ENCODE peak calls at places on chromosomes 1 and 21, in ten cellular contexts. One of them, this sample, is unnamed.

GRCh38 chr1:198929961-198930599 is 291.2 kb downstream of the PTPRC start:
- DNase-seq in pons: peak; percentile 78
- DNase-seq in stimulated activated CD4-positive, alpha-beta T cell treated with anti-CD3 and anti-CD28 coated beads, Interleukin-4, amount 100 ng/mL, for 48 hours: no peak
- DNase-seq in KG1: peak; percentile 51
- DNase-seq in HuH-7: no peak
- DNase-seq in activated CD8-positive, alpha-beta memory T cell treated with anti-CD3 and anti-CD28 coated beads, Interleukin-2, amount 50 U/mL, for 4 hours: no peak
- DNase-seq in HFF-Myc: no peak
- DNase-seq in fibroblast of pulmonary artery: peak; percentile 35
- DNase-seq in germinal center: no peak
- DNase-seq in GM23248: no peak
- DNase-seq in this sample: peak; percentile 45

GRCh38 chr1:2413495-2414296 is 1.3 kb upstream of the PEX10 start:
- DNase-seq in stimulated activated CD4-positive, alpha-beta T cell treated with anti-CD3 and anti-CD28 coated beads, Interleukin-4, amount 100 ng/mL, for 48 hours: no peak
- DNase-seq in HFF-Myc: no peak
- DNase-seq in KG1: no peak
- DNase-seq in GM23248: no peak
- DNase-seq in fibroblast of pulmonary artery: no peak
- DNase-seq in activated CD8-positive, alpha-beta memory T cell treated with anti-CD3 and anti-CD28 coated beads, Interleukin-2, amount 50 U/mL, for 4 hours: no peak
- DNase-seq in germinal center: peak; percentile 25
- DNase-seq in pons: no peak
- DNase-seq in HuH-7: peak; percentile 64
- DNase-seq in this sample: no peak

GRCh38 chr1:209625205-209625549 is 27.0 kb downstream of the LAMB3 start:
- DNase-seq in activated CD8-positive, alpha-beta memory T cell treated with anti-CD3 and anti-CD28 coated beads, Interleukin-2, amount 50 U/mL, for 4 hours: no peak
- DNase-seq in KG1: no peak
- DNase-seq in stimulated activated CD4-positive, alpha-beta T cell treated with anti-CD3 and anti-CD28 coated beads, Interleukin-4, amount 100 ng/mL, for 48 hours: no peak
- DNase-seq in germinal center: no peak
- DNase-seq in GM23248: peak; percentile 48
- DNase-seq in HuH-7: no peak
- DNase-seq in pons: no peak
- DNase-seq in fibroblast of pulmonary artery: no peak
- DNase-seq in HFF-Myc: no peak
- DNase-seq in this sample: peak; percentile 50

GRCh38 chr1:64505944-64506658 is 36.2 kb downstream of the CACHD1 start:
- DNase-seq in GM23248: no peak
- DNase-seq in HFF-Myc: no peak
- DNase-seq in fibroblast of pulmonary artery: no peak
- DNase-seq in activated CD8-positive, alpha-beta memory T cell treated with anti-CD3 and anti-CD28 coated beads, Interleukin-2, amount 50 U/mL, for 4 hours: peak; percentile 18
- DNase-seq in HuH-7: no peak
- DNase-seq in germinal center: no peak
- DNase-seq in pons: no peak
- DNase-seq in KG1: no peak
- DNase-seq in stimulated activated CD4-positive, alpha-beta T cell treated with anti-CD3 and anti-CD28 coated beads, Interleukin-4, amount 100 ng/mL, for 48 hours: no peak
- DNase-seq in this sample: no peak

GRCh38 chr1:237814319-237814924 is 76.3 kb downstream of the ZP4 start:
- DNase-seq in stimulated activated CD4-positive, alpha-beta T cell treated with anti-CD3 and anti-CD28 coated beads, Interleukin-4, amount 100 ng/mL, for 48 hours: no peak
- DNase-seq in pons: peak; percentile 5
- DNase-seq in activated CD8-positive, alpha-beta memory T cell treated with anti-CD3 and anti-CD28 coated beads, Interleukin-2, amount 50 U/mL, for 4 hours: no peak
- DNase-seq in fibroblast of pulmonary artery: peak; percentile 19
- DNase-seq in germinal center: no peak
- DNase-seq in GM23248: peak; percentile 28
- DNase-seq in KG1: no peak
- DNase-seq in HFF-Myc: no peak
- DNase-seq in HuH-7: no peak
- DNase-seq in this sample: no peak

GRCh38 chr1:56160916-56161315 is 418.4 kb downstream of the PLPP3 start:
- DNase-seq in pons: no peak
- DNase-seq in GM23248: no peak
- DNase-seq in stimulated activated CD4-positive, alpha-beta T cell treated with anti-CD3 and anti-CD28 coated beads, Interleukin-4, amount 100 ng/mL, for 48 hours: no peak
- DNase-seq in fibroblast of pulmonary artery: no peak
- DNase-seq in activated CD8-positive, alpha-beta memory T cell treated with anti-CD3 and anti-CD28 coated beads, Interleukin-2, amount 50 U/mL, for 4 hours: no peak
- DNase-seq in germinal center: no peak
- DNase-seq in HuH-7: no peak
- DNase-seq in KG1: no peak
- DNase-seq in HFF-Myc: no peak
- DNase-seq in this sample: no peak

GRCh38 chr1:234069760-234070159 is 165.3 kb downstream of the SLC35F3 start:
- DNase-seq in HFF-Myc: no peak
- DNase-seq in fibroblast of pulmonary artery: no peak
- DNase-seq in stimulated activated CD4-positive, alpha-beta T cell treated with anti-CD3 and anti-CD28 coated beads, Interleukin-4, amount 100 ng/mL, for 48 hours: no peak
- DNase-seq in HuH-7: no peak
- DNase-seq in KG1: no peak
- DNase-seq in GM23248: no peak
- DNase-seq in pons: peak; percentile 18
- DNase-seq in germinal center: no peak
- DNase-seq in activated CD8-positive, alpha-beta memory T cell treated with anti-CD3 and anti-CD28 coated beads, Interleukin-2, amount 50 U/mL, for 4 hours: no peak
- DNase-seq in this sample: peak; percentile 3

GRCh38 chr1:26289158-26290059 is 9.5 kb downstream of the SH3BGRL3 start:
- DNase-seq in pons: peak; percentile 65
- DNase-seq in HuH-7: no peak
- DNase-seq in GM23248: no peak
- DNase-seq in stimulated activated CD4-positive, alpha-beta T cell treated with anti-CD3 and anti-CD28 coated beads, Interleukin-4, amount 100 ng/mL, for 48 hours: no peak
- DNase-seq in KG1: peak; percentile 87
- DNase-seq in germinal center: peak; percentile 90
- DNase-seq in activated CD8-positive, alpha-beta memory T cell treated with anti-CD3 and anti-CD28 coated beads, Interleukin-2, amount 50 U/mL, for 4 hours: no peak
- DNase-seq in HFF-Myc: no peak
- DNase-seq in fibroblast of pulmonary artery: no peak
- DNase-seq in this sample: no peak

GRCh38 chr1:194477908-194478307 is 1291.5 kb upstream of the B3GALT2 start:
- DNase-seq in activated CD8-positive, alpha-beta memory T cell treated with anti-CD3 and anti-CD28 coated beads, Interleukin-2, amount 50 U/mL, for 4 hours: no peak
- DNase-seq in HuH-7: no peak
- DNase-seq in germinal center: no peak
- DNase-seq in KG1: no peak
- DNase-seq in stimulated activated CD4-positive, alpha-beta T cell treated with anti-CD3 and anti-CD28 coated beads, Interleukin-4, amount 100 ng/mL, for 48 hours: no peak
- DNase-seq in HFF-Myc: no peak
- DNase-seq in fibroblast of pulmonary artery: no peak
- DNase-seq in GM23248: no peak
- DNase-seq in pons: no peak
- DNase-seq in this sample: no peak

GRCh38 chr1:26701995-26702679 is 6.3 kb downstream of the ARID1A start:
- DNase-seq in fibroblast of pulmonary artery: no peak
- DNase-seq in HuH-7: no peak
- DNase-seq in stimulated activated CD4-positive, alpha-beta T cell treated with anti-CD3 and anti-CD28 coated beads, Interleukin-4, amount 100 ng/mL, for 48 hours: no peak
- DNase-seq in GM23248: no peak
- DNase-seq in HFF-Myc: no peak
- DNase-seq in germinal center: no peak
- DNase-seq in pons: no peak
- DNase-seq in activated CD8-positive, alpha-beta memory T cell treated with anti-CD3 and anti-CD28 coated beads, Interleukin-2, amount 50 U/mL, for 4 hours: no peak
- DNase-seq in KG1: no peak
- DNase-seq in this sample: no peak

GRCh38 chr21:42010507-42011493 is 640 bp upstream of the ZBTB21 start:
- DNase-seq in pons: no peak
- DNase-seq in HuH-7: peak; percentile 49
- DNase-seq in GM23248: peak; percentile 47
- DNase-seq in HFF-Myc: no peak
- DNase-seq in KG1: no peak
- DNase-seq in activated CD8-positive, alpha-beta memory T cell treated with anti-CD3 and anti-CD28 coated beads, Interleukin-2, amount 50 U/mL, for 4 hours: peak; percentile 24
- DNase-seq in germinal center: peak; percentile 35
- DNase-seq in stimulated activated CD4-positive, alpha-beta T cell treated with anti-CD3 and anti-CD28 coated beads, Interleukin-4, amount 100 ng/mL, for 48 hours: no peak
- DNase-seq in fibroblast of pulmonary artery: no peak
- DNase-seq in this sample: peak; percentile 25

GRCh38 chr1:8016244-8017241 is 9.6 kb downstream of the ERRFI1 start:
- DNase-seq in stimulated activated CD4-positive, alpha-beta T cell treated with anti-CD3 and anti-CD28 coated beads, Interleukin-4, amount 100 ng/mL, for 48 hours: no peak
- DNase-seq in pons: peak; percentile 49
- DNase-seq in KG1: no peak
- DNase-seq in activated CD8-positive, alpha-beta memory T cell treated with anti-CD3 and anti-CD28 coated beads, Interleukin-2, amount 50 U/mL, for 4 hours: no peak
- DNase-seq in HFF-Myc: no peak
- DNase-seq in HuH-7: no peak
- DNase-seq in germinal center: no peak
- DNase-seq in GM23248: no peak
- DNase-seq in fibroblast of pulmonary artery: no peak
- DNase-seq in this sample: no peak

GRCh38 chr1:156476501-156477298 is 23.9 kb downstream of the MEF2D start:
- DNase-seq in activated CD8-positive, alpha-beta memory T cell treated with anti-CD3 and anti-CD28 coated beads, Interleukin-2, amount 50 U/mL, for 4 hours: no peak
- DNase-seq in HuH-7: no peak
- DNase-seq in GM23248: peak; percentile 76
- DNase-seq in fibroblast of pulmonary artery: peak; percentile 69
- DNase-seq in stimulated activated CD4-positive, alpha-beta T cell treated with anti-CD3 and anti-CD28 coated beads, Interleukin-4, amount 100 ng/mL, for 48 hours: no peak
- DNase-seq in germinal center: no peak
- DNase-seq in pons: no peak
- DNase-seq in HFF-Myc: no peak
- DNase-seq in KG1: no peak
- DNase-seq in this sample: peak; percentile 78